ENCODE peak calls at places on chromosome X, in eight cellular contexts. One of them, this sample, is unnamed.

GRCh38 chrX:71652405-71652804 is 14.9 kb upstream of the LOC101059915 start:
- DNase-seq in GM06990: no peak
- DNase-seq in kidney epithelial cell: peak; percentile 16
- DNase-seq in natural killer cell: no peak
- DNase-seq in endothelial cell: peak; percentile 54
- DNase-seq in PC-3: peak; percentile 72
- DNase-seq in CD4-positive, alpha-beta T cell: peak; percentile 22
- DNase-seq in Calu3: peak; percentile 51
- DNase-seq in this sample: peak; percentile 67

GRCh38 chrX:13666836-13667235 is 13.9 kb downstream of the TCEANC start:
- DNase-seq in Calu3: peak; percentile 17
- DNase-seq in GM06990: no peak
- DNase-seq in natural killer cell: no peak
- DNase-seq in PC-3: no peak
- DNase-seq in kidney epithelial cell: no peak
- DNase-seq in endothelial cell: no peak
- DNase-seq in CD4-positive, alpha-beta T cell: no peak
- DNase-seq in this sample: peak; percentile 52

GRCh38 chrX:154457491-154458115 is 478 bp upstream of the PLXNA3 start:
- DNase-seq in Calu3: peak; percentile 68
- DNase-seq in PC-3: peak; percentile 56
- DNase-seq in natural killer cell: no peak
- DNase-seq in kidney epithelial cell: no peak
- DNase-seq in CD4-positive, alpha-beta T cell: peak; percentile 68
- DNase-seq in GM06990: peak; percentile 74
- DNase-seq in endothelial cell: no peak
- DNase-seq in this sample: no peak

GRCh38 chrX:123731987-123732678 is 719 bp downstream of the THOC2 start:
- DNase-seq in kidney epithelial cell: no peak
- DNase-seq in Calu3: peak; percentile 17
- DNase-seq in PC-3: peak; percentile 15
- DNase-seq in GM06990: peak; percentile 35
- DNase-seq in natural killer cell: peak; percentile 19
- DNase-seq in endothelial cell: peak; percentile 3
- DNase-seq in CD4-positive, alpha-beta T cell: no peak
- DNase-seq in this sample: no peak

GRCh38 chrX:130330706-130331105 is 9.0 kb upstream of the SLC25A14 start:
- DNase-seq in natural killer cell: no peak
- DNase-seq in CD4-positive, alpha-beta T cell: peak; percentile 18
- DNase-seq in PC-3: peak; percentile 57
- DNase-seq in GM06990: peak; percentile 10
- DNase-seq in endothelial cell: peak; percentile 24
- DNase-seq in Calu3: peak; percentile 61
- DNase-seq in kidney epithelial cell: no peak
- DNase-seq in this sample: peak; percentile 51

GRCh38 chrX:12245650-12246645 is 107.7 kb downstream of the FRMPD4 start:
- DNase-seq in Calu3: no peak
- DNase-seq in PC-3: peak; percentile 4
- DNase-seq in CD4-positive, alpha-beta T cell: no peak
- DNase-seq in natural killer cell: no peak
- DNase-seq in GM06990: no peak
- DNase-seq in endothelial cell: no peak
- DNase-seq in kidney epithelial cell: no peak
- DNase-seq in this sample: peak; percentile 68

GRCh38 chrX:43870011-43870410 is 12.2 kb downstream of the MAOB start:
- DNase-seq in kidney epithelial cell: no peak
- DNase-seq in GM06990: no peak
- DNase-seq in CD4-positive, alpha-beta T cell: no peak
- DNase-seq in PC-3: no peak
- DNase-seq in Calu3: no peak
- DNase-seq in natural killer cell: no peak
- DNase-seq in endothelial cell: no peak
- DNase-seq in this sample: peak; percentile 75

GRCh38 chrX:130645955-130646583 is 244.3 kb downstream of the RBMX2 start:
- DNase-seq in endothelial cell: no peak
- DNase-seq in CD4-positive, alpha-beta T cell: no peak
- DNase-seq in GM06990: no peak
- DNase-seq in Calu3: no peak
- DNase-seq in kidney epithelial cell: no peak
- DNase-seq in natural killer cell: no peak
- DNase-seq in PC-3: no peak
- DNase-seq in this sample: no peak

GRCh38 chrX:107775734-107776511 is at the start of gene TSC22D3:
- DNase-seq in Calu3: peak; percentile 79
- DNase-seq in PC-3: peak; percentile 70
- DNase-seq in endothelial cell: peak; percentile 54
- DNase-seq in GM06990: peak; percentile 34
- DNase-seq in kidney epithelial cell: peak; percentile 31
- DNase-seq in natural killer cell: no peak
- DNase-seq in CD4-positive, alpha-beta T cell: peak; percentile 64
- DNase-seq in this sample: peak; percentile 81

GRCh38 chrX:63354484-63354883 is 3.4 kb upstream of the SPIN4 start:
- DNase-seq in GM06990: no peak
- DNase-seq in CD4-positive, alpha-beta T cell: no peak
- DNase-seq in endothelial cell: no peak
- DNase-seq in natural killer cell: no peak
- DNase-seq in Calu3: no peak
- DNase-seq in PC-3: no peak
- DNase-seq in kidney epithelial cell: no peak
- DNase-seq in this sample: no peak

GRCh38 chrX:53471346-53471745 is 37.2 kb upstream of the HSD17B10 start:
- DNase-seq in endothelial cell: no peak
- DNase-seq in kidney epithelial cell: no peak
- DNase-seq in CD4-positive, alpha-beta T cell: no peak
- DNase-seq in PC-3: no peak
- DNase-seq in natural killer cell: no peak
- DNase-seq in Calu3: no peak
- DNase-seq in GM06990: no peak
- DNase-seq in this sample: no peak

DNA sequence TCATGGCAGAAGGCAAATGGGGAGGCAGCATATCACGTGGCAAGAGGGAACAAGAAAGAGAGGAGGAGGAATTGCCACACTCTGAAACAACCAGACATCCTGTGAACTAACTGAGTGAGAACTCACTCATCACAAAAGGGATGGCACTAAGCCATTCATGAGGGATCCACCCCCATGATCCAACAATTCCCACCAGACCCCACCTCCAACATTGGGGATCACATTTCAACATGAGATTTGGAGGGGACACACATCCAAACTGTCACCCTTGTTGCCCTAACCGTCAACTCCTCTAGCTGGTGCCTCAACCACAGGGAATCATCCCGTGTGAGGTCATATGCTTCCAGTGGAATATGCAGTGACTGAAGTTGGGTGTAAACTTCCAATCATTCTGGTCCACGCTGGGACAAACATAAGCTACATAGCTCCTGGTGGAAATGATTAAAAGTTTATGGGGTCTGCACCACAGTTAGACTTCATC is 62.5 kb downstream of the TEX13C start:
- DNase-seq in GM06990: no peak
- DNase-seq in CD4-positive, alpha-beta T cell: no peak
- DNase-seq in kidney epithelial cell: no peak
- DNase-seq in endothelial cell: no peak
- DNase-seq in PC-3: no peak
- DNase-seq in natural killer cell: no peak
- DNase-seq in Calu3: no peak
- DNase-seq in this sample: no peak
- TF ChIP-seq CTCF in GM06990: no peak
- TF ChIP-seq CTCF in CD4-positive, alpha-beta T cell: no peak
- TF ChIP-seq CTCF in kidney epithelial cell: no peak
- TF ChIP-seq CTCF in endothelial cell: no peak
- TF ChIP-seq CTCF in PC-3: no peak
- TF ChIP-seq CTCF in natural killer cell: no peak
- TF ChIP-seq CTCF in Calu3: no peak
- TF ChIP-seq CTCF in this sample: no peak

GRCh38 chrX:39477438-39478120 is 620.2 kb downstream of the BCOR start:
- DNase-seq in natural killer cell: peak; percentile 15
- DNase-seq in CD4-positive, alpha-beta T cell: peak; percentile 13
- DNase-seq in endothelial cell: peak; percentile 11
- DNase-seq in kidney epithelial cell: peak; percentile 9
- DNase-seq in PC-3: peak; percentile 37
- DNase-seq in Calu3: peak; percentile 50
- DNase-seq in GM06990: no peak
- DNase-seq in this sample: peak; percentile 43
- TF ChIP-seq CTCF in natural killer cell: no peak
- TF ChIP-seq CTCF in CD4-positive, alpha-beta T cell: no peak
- TF ChIP-seq CTCF in endothelial cell: no peak
- TF ChIP-seq CTCF in kidney epithelial cell: no peak
- TF ChIP-seq CTCF in PC-3: peak; percentile 32
- TF ChIP-seq CTCF in Calu3: no peak
- TF ChIP-seq CTCF in GM06990: peak; percentile 64
- TF ChIP-seq CTCF in this sample: no peak

GRCh38 chrX:23505531-23506303 is 161.6 kb upstream of the PRDX4 start:
- DNase-seq in kidney epithelial cell: no peak
- DNase-seq in PC-3: peak; percentile 30
- DNase-seq in endothelial cell: no peak
- DNase-seq in Calu3: no peak
- DNase-seq in GM06990: no peak
- DNase-seq in CD4-positive, alpha-beta T cell: no peak
- DNase-seq in natural killer cell: no peak
- DNase-seq in this sample: no peak
- TF ChIP-seq CTCF in kidney epithelial cell: no peak
- TF ChIP-seq CTCF in PC-3: no peak
- TF ChIP-seq CTCF in endothelial cell: no peak
- TF ChIP-seq CTCF in Calu3: no peak
- TF ChIP-seq CTCF in GM06990: no peak
- TF ChIP-seq CTCF in CD4-positive, alpha-beta T cell: no peak
- TF ChIP-seq CTCF in natural killer cell: no peak
- TF ChIP-seq CTCF in this sample: no peak

GRCh38 chrX:83419030-83419792 is 88.9 kb upstream of the POU3F4 start:
- DNase-seq in Calu3: no peak
- DNase-seq in kidney epithelial cell: no peak
- DNase-seq in endothelial cell: no peak
- DNase-seq in PC-3: peak; percentile 1
- DNase-seq in GM06990: no peak
- DNase-seq in natural killer cell: no peak
- DNase-seq in CD4-positive, alpha-beta T cell: no peak
- DNase-seq in this sample: no peak

GRCh38 chrX:83416273-83416672 is 91.8 kb upstream of the POU3F4 start:
- DNase-seq in CD4-positive, alpha-beta T cell: no peak
- DNase-seq in kidney epithelial cell: no peak
- DNase-seq in Calu3: no peak
- DNase-seq in GM06990: no peak
- DNase-seq in natural killer cell: no peak
- DNase-seq in PC-3: peak; percentile 35
- DNase-seq in endothelial cell: no peak
- DNase-seq in this sample: no peak
- TF ChIP-seq CTCF in CD4-positive, alpha-beta T cell: no peak
- TF ChIP-seq CTCF in kidney epithelial cell: peak; percentile 9
- TF ChIP-seq CTCF in Calu3: no peak
- TF ChIP-seq CTCF in GM06990: no peak
- TF ChIP-seq CTCF in natural killer cell: no peak
- TF ChIP-seq CTCF in PC-3: peak; percentile 54
- TF ChIP-seq CTCF in endothelial cell: peak; percentile 34
- TF ChIP-seq CTCF in this sample: no peak

GRCh38 chrX:120664081-120664480 is 34.2 kb upstream of the C1GALT1C1 start:
- DNase-seq in GM06990: peak; percentile 18
- DNase-seq in kidney epithelial cell: no peak
- DNase-seq in endothelial cell: no peak
- DNase-seq in natural killer cell: no peak
- DNase-seq in Calu3: no peak
- DNase-seq in CD4-positive, alpha-beta T cell: no peak
- DNase-seq in PC-3: peak; percentile 57
- DNase-seq in this sample: peak; percentile 61
- TF ChIP-seq CTCF in GM06990: peak; percentile 7
- TF ChIP-seq CTCF in kidney epithelial cell: no peak
- TF ChIP-seq CTCF in endothelial cell: peak; percentile 25
- TF ChIP-seq CTCF in natural killer cell: no peak
- TF ChIP-seq CTCF in Calu3: no peak
- TF ChIP-seq CTCF in CD4-positive, alpha-beta T cell: no peak
- TF ChIP-seq CTCF in PC-3: peak; percentile 71
- TF ChIP-seq CTCF in this sample: no peak

DNA sequence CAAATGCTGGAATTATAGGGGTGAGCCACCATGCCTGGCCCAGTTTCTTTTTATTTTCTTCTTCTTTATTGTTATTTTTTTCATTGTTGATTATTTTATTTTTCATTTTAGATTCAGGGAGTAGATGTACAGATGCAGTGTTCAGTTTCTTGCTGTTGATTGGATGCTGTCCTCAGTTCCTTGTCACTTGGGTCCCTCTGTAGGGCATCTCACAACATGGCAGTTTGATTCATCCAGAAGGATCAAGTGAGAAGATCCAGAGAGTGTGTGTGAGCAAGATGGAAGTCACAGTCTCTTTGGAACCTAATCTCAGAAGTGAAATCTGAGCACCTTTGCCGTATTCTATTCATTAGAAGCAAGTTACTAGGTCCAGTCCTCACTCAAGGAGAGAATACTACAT is 20.9 kb downstream of the HMGB3 start:
- DNase-seq in CD4-positive, alpha-beta T cell: no peak
- DNase-seq in GM06990: no peak
- DNase-seq in natural killer cell: no peak
- DNase-seq in PC-3: no peak
- DNase-seq in kidney epithelial cell: no peak
- DNase-seq in endothelial cell: no peak
- DNase-seq in Calu3: no peak
- DNase-seq in this sample: no peak
- TF ChIP-seq CTCF in CD4-positive, alpha-beta T cell: no peak
- TF ChIP-seq CTCF in GM06990: peak; percentile 24
- TF ChIP-seq CTCF in natural killer cell: no peak
- TF ChIP-seq CTCF in PC-3: peak; percentile 38
- TF ChIP-seq CTCF in kidney epithelial cell: no peak
- TF ChIP-seq CTCF in endothelial cell: no peak
- TF ChIP-seq CTCF in Calu3: no peak
- TF ChIP-seq CTCF in this sample: no peak

GRCh38 chrX:41245641-41246040 is 88.3 kb upstream of the DDX3X start:
- DNase-seq in natural killer cell: no peak
- DNase-seq in PC-3: no peak
- DNase-seq in endothelial cell: no peak
- DNase-seq in Calu3: no peak
- DNase-seq in kidney epithelial cell: no peak
- DNase-seq in CD4-positive, alpha-beta T cell: no peak
- DNase-seq in GM06990: no peak
- DNase-seq in this sample: no peak
- TF ChIP-seq CTCF in natural killer cell: no peak
- TF ChIP-seq CTCF in PC-3: no peak
- TF ChIP-seq CTCF in endothelial cell: no peak
- TF ChIP-seq CTCF in Calu3: no peak
- TF ChIP-seq CTCF in kidney epithelial cell: no peak
- TF ChIP-seq CTCF in CD4-positive, alpha-beta T cell: no peak
- TF ChIP-seq CTCF in GM06990: no peak
- TF ChIP-seq CTCF in this sample: no peak